ENCODE peak calls at places on chromosomes 12 and 14, in six cellular contexts. C is HepG2, W is cardiac fibroblast, I is B cell, M is BE2C, O is nephron progenitor cell. E is an unnamed sample.
A peak's percentile ranks its signal among the peaks of the same experiment; 100 is the strongest.

GRCh38 chr12:47991592-47991991 is 12.7 kb downstream of the COL2A1 start:
- DNase-seq in O (no peak), C (no peak), I (no peak), W (no peak), M (no peak), E (no peak)

GRCh38 chr12:6810758-6811157 is 10.9 kb upstream of the GPR162 start:
- DNase-seq in W (no peak), M (no peak), C (no peak), I (no peak), O (no peak), E (no peak)

GRCh38 chr12:3170423-3171194 is 93.4 kb downstream of the TSPAN9 start:
- DNase-seq in I (no peak), O (no peak), C (no peak), M (no peak), W (peak; percentile 81), E (no peak)

GRCh38 chr12:29216797-29217583 is 67.9 kb downstream of the FAR2 start:
- DNase-seq in I (no peak), C (no peak), O (no peak), M (peak; percentile 10), W (peak; percentile 81), E (no peak)

GRCh38 chr14:103562135-103562384 is 397 bp downstream of the BAG5 start:
- DNase-seq in I (no peak), C (no peak), O (no peak), M (no peak), W (peak; percentile 63), E (peak; percentile 57)

GRCh38 chr12:107759410-107759809 is 1.5 kb downstream of the PRDM4 start:
- DNase-seq in M (no peak), W (peak; percentile 63), I (no peak), O (peak; percentile 8), C (peak; percentile 23), E (peak; percentile 28)

GRCh38 chr14:68638817-68639517 is 153.9 kb downstream of the ZFP36L1 start:
- DNase-seq in W (peak; percentile 31), C (no peak), M (no peak), O (no peak), I (no peak), E (no peak)

GRCh38 chr12:131559517-131560516 is 151.1 kb upstream of the SFSWAP start:
- DNase-seq in W (no peak), C (no peak), M (peak; percentile 66), O (no peak), I (no peak), E (peak; percentile 41)

GRCh38 chr12:72018036-72018435 is 79.4 kb downstream of the TPH2 start:
- DNase-seq in I (no peak), C (no peak), W (no peak), O (no peak), M (no peak), E (no peak)

GRCh38 chr12:114858388-114859146 is 174.6 kb upstream of the TBX3 start:
- DNase-seq in I (no peak), W (no peak), M (no peak), O (no peak), C (peak; percentile 43), E (no peak)

GRCh38 chr12:75481013-75481705 is 604 bp downstream of the GLIPR1 start:
- DNase-seq in M (no peak), W (peak; percentile 32), C (no peak), O (no peak), I (peak; percentile 29), E (peak; percentile 57)

GRCh38 chr12:25236626-25237025 is 14.1 kb downstream of the KRAS start:
- DNase-seq in W (no peak), M (no peak), O (no peak), C (no peak), I (no peak), E (no peak)

DNA sequence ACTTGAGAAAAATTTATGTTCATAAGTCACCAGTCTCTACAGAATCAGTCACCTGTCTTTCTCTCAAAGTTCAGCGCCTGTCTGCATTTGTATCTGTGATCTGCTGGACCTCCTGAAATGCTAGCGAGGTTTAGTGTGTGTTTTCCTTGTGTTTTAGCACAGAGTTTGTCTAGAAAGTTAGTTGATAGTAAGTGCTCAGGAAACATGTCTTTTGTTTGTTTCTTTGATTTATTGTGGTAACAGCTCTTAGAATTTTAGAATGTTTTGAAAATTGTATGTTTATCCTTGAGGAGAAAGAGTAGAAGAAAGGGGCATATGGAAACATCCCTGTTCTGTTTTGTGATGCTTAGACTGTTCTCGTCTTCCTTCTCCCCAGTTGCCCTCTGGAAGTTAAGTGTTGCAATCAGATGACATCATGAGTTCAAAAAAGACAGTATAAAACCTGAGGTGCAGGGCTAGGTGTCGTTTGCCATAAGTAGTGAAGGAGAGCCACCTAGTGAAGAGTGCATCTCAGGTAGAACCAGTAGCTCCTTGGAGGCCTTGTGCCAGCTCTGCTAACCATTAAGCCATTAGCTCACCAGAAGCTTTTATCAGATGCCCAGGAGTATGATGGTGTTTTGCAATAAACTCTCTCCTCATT is 44.8 kb downstream of the FBXW8 start:
- DNase-seq in O (no peak), C (peak; percentile 28), I (no peak), M (no peak), W (peak; percentile 37), E (peak; percentile 69)
- TF ChIP-seq CTCF in O (no peak), C (peak; percentile 39), I (no peak), M (no peak), W (no peak), E (peak; percentile 75)

DNA sequence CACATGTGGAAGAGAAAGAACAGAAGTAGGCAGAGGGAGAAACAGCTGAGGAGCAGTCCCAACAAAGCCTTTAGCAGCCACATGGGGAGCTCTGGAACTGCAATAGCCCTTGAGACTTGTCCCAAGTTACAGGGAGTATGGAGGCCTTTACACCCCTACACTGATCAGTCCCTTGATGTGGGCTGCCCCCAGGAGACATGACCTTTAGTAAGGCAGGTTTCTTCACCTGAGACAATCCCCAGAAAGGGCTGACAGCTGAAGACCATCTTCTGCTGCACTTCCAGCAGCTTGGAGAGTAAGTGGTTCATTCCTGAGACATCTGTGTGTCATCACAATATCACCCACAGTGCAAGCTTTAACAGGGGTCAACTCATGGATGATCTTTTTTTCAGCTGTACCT is 8.6 kb upstream of the SNAPC1 start:
- DNase-seq in O (no peak), I (no peak), C (peak; percentile 12), W (peak; percentile 58), M (peak; percentile 19), E (peak; percentile 23)
- TF ChIP-seq CTCF in O (no peak), I (no peak), C (no peak), W (peak; percentile 30), M (peak; percentile 39), E (peak; percentile 7)

GRCh38 chr14:61262082-61262481 is 19.1 kb downstream of the TMEM30B start:
- DNase-seq in I (no peak), M (no peak), W (no peak), O (no peak), C (no peak), E (no peak)

GRCh38 chr14:61264022-61264571 is 17.0 kb downstream of the TMEM30B start:
- DNase-seq in I (no peak), C (no peak), M (no peak), O (no peak), W (no peak), E (no peak)

GRCh38 chr14:61264699-61265098 is 16.4 kb downstream of the TMEM30B start:
- DNase-seq in O (peak; percentile 23), C (no peak), M (no peak), W (no peak), I (no peak), E (no peak)

GRCh38 chr14:61258985-61259384 is 22.2 kb downstream of the TMEM30B start:
- DNase-seq in I (no peak), W (no peak), O (no peak), M (no peak), C (no peak), E (no peak)

DNA sequence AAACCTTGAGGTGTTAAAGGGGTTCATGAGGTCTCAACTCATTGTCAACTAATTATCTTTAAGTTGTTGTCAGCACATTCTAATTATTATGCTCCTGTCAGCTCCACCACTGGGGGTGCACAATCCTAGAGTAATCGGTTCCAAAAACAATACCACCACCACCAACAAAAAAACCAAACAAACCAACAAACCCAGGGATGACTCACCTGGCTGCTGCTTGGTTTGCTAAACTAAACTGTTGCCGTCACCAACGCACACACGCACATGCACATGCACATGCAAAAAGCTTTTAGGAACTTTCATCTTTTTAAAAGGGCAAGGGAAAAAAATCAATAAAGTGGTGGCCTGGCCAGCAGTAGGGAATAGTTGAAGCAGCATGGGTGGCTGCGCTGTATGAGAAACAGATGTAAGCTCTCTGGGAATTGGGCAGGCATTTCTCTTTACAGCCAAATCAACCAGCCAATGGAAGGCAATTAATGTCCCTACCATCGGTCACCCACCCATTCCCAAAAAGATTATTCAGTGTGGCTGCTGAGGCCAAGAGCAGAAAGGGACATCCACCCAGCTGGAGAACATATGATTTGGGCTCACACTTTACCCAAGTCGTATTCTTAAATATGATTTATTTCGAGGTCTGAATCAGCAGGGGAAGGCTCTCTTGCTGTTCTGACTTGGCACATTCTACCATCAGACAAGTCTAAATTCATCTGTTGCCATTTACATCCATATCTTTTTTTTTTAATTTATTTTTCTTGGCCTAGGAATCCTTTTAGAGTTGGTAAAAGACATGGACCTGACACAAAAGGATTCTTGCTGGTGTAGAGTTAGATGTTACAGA is 20.0 kb downstream of the TMEM30B start:
- DNase-seq in W (no peak), C (peak; percentile 13), I (no peak), O (no peak), M (no peak), E (no peak)
- TF ChIP-seq CTCF in W (peak; percentile 20), C (no peak), I (no peak), O (no peak), M (no peak), E (peak; percentile 26)

GRCh38 chr14:20866963-20867362 is 24.2 kb upstream of the RNASE3 start:
- DNase-seq in C (no peak), W (peak; percentile 36), M (no peak), O (peak; percentile 20), I (no peak), E (peak; percentile 4)
- TF ChIP-seq CTCF in C (peak; percentile 53), W (peak; percentile 49), M (peak; percentile 46), O (peak; percentile 47), I (peak; percentile 28), E (peak; percentile 73)

E was measured in OCI-LY7.